ENCODE peak calls at places on chromosomes 3 and 15, in five cellular contexts. U, T, Z, M and P are unnamed samples.

GRCh38 chr3:151974067-151974466 is 100.6 kb downstream of the SUCNR1 start:
- DNase-seq in T (peak; percentile 71), Z (no peak), U (no peak), M (peak; percentile 43), P (no peak)

GRCh38 chr15:70633394-70633793 is 130.0 kb downstream of the UACA start:
- DNase-seq in U (peak; percentile 39), Z (no peak), T (no peak), M (peak; percentile 44), P (no peak)

GRCh38 chr3:47266709-47267489 is 15.7 kb downstream of the KIF9 start:
- DNase-seq in T (peak; percentile 94), M (no peak), U (no peak), Z (peak; percentile 79), P (peak; percentile 56)

GRCh38 chr3:4899654-4900236 is 79.5 kb upstream of the BHLHE40 start:
- DNase-seq in Z (peak; percentile 78), M (no peak), T (no peak), U (no peak), P (no peak)

GRCh38 chr15:89043031-89044002 is 44.9 kb upstream of the ABHD2 start:
- DNase-seq in M (no peak), Z (no peak), T (no peak), U (no peak), P (no peak)

GRCh38 chr3:69203631-69204314 is 81.4 kb upstream of the LMOD3 start:
- DNase-seq in U (no peak), Z (no peak), T (no peak), M (no peak), P (peak; percentile 89)

GRCh38 chr3:190323241-190323617 is 983 bp upstream of the CLDN1 start:
- DNase-seq in U (peak; percentile 15), Z (no peak), M (no peak), T (no peak), P (no peak)

GRCh38 chr15:93150910-93151309 is 61.9 kb upstream of the RGMA start:
- DNase-seq in T (no peak), Z (no peak), M (no peak), U (no peak), P (no peak)

GRCh38 chr3:169841171-169841570 is 28.5 kb upstream of the LRRC34 start:
- DNase-seq in Z (no peak), T (no peak), M (no peak), U (no peak), P (no peak)

GRCh38 chr3:170566413-170566812 is 19.5 kb downstream of the SLC7A14 start:
- DNase-seq in T (no peak), Z (no peak), U (no peak), M (no peak), P (no peak)

GRCh38 chr3:64488938-64489337 is 198.9 kb downstream of the ADAMTS9 start:
- DNase-seq in U (no peak), T (no peak), M (peak; percentile 11), Z (no peak), P (no peak)

GRCh38 chr3:197007296-197007940 is 22.2 kb downstream of the MELTF start:
- DNase-seq in T (no peak), M (no peak), U (no peak), Z (no peak), P (no peak)

GRCh38 chr3:175879417-175879816 is 1020.3 kb downstream of the NAALADL2 start:
- DNase-seq in U (no peak), Z (no peak), T (no peak), M (peak; percentile 16), P (no peak)

GRCh38 chr3:116392291-116392690 is 53.0 kb downstream of the LSAMP start:
- DNase-seq in M (no peak), T (no peak), U (no peak), Z (no peak), P (no peak)

GRCh38 chr3:49357466-49358216 is 512 bp downstream of the GPX1 start:
- DNase-seq in T (peak; percentile 88), M (peak; percentile 57), Z (peak; percentile 77), U (peak; percentile 53), P (no peak)

GRCh38 chr15:73936588-73937312 is 10.5 kb downstream of the LOXL1 start:
- DNase-seq in T (no peak), M (no peak), Z (no peak), U (no peak), P (no peak)

GRCh38 chr3:64224826-64225606 is at the start of gene PRICKLE2:
- DNase-seq in Z (peak; percentile 70), U (peak; percentile 86), M (peak; percentile 92), T (peak; percentile 96), P (no peak)

GRCh38 chr15:48936666-48937065 is 27.1 kb downstream of the SHC4 start:
- DNase-seq in U (no peak), M (no peak), T (peak; percentile 78), Z (no peak), P (no peak)

GRCh38 chr15:74174966-74175270 is 1.4 kb downstream of the ISLR start:
- DNase-seq in Z (peak; percentile 33), U (no peak), M (no peak), T (no peak), P (no peak)

GRCh38 chr3:150300376-150300775 is 107.7 kb upstream of the TSC22D2 start:
- DNase-seq in T (peak; percentile 13), U (no peak), Z (no peak), M (no peak), P (no peak)

GRCh38 chr3:193665370-193665989 is 72.5 kb downstream of the OPA1 start:
- DNase-seq in U (peak; percentile 35), M (no peak), Z (no peak), T (no peak), P (no peak)

GRCh38 chr3:48411041-48411588 is 18.8 kb downstream of the PLXNB1 start:
- DNase-seq in M (no peak), Z (no peak), T (no peak), U (no peak), P (no peak)

GRCh38 chr15:74543043-74543422 is 2.0 kb downstream of the ARID3B start:
- DNase-seq in U (no peak), Z (no peak), T (no peak), M (no peak), P (no peak)

GRCh38 chr15:83928392-83928734 is 274.4 kb downstream of the ADAMTSL3 start:
- DNase-seq in U (no peak), Z (no peak), M (no peak), T (no peak), P (no peak)

GRCh38 chr3:126127904-126128303 is 44.0 kb upstream of the SLC41A3 start:
- DNase-seq in M (no peak), Z (peak; percentile 26), T (no peak), U (no peak), P (no peak)

GRCh38 chr3:72907131-72907697 is 19.4 kb downstream of the GXYLT2 start:
- DNase-seq in T (no peak), M (no peak), U (no peak), Z (no peak), P (no peak)
- H3K27ac ChIP-seq in T (no peak overlapping the region), M (no peak overlapping the region), U (no peak overlapping the region), Z (no peak overlapping the region), P (no peak overlapping the region)

GRCh38 chr15:100125627-100126231 is 216.0 kb downstream of the ADAMTS17 start:
- DNase-seq in T (no peak), U (no peak), Z (peak; percentile 55), M (no peak), P (no peak)
- H3K27ac ChIP-seq in T (no peak overlapping the region), U (no peak overlapping the region), Z (peak overlapping the region; percentile 42), M (no peak overlapping the region), P (no peak overlapping the region)

DNA sequence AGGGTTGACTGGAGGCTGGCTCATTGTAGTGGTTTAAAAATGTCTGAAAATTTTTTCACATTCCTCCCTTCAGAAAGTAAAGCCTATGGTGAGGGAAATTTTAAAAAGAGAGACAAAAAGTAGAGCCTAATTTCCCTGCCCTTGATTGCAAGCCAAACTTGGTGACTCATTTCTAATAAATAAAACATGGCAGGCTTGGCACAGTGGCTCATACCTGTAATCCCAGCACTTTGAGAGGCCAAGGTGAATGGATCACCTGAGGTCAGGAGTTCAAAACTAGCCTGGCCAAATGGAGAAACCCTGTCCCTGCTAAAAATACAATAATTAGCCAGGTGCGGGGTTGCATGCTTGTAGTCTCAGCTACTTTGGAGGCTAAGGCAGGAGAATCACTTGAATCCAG is 18.9 kb upstream of the ARRDC4 start:
- DNase-seq in M (no peak), U (no peak), Z (no peak), T (no peak), P (no peak)
- H3K27ac ChIP-seq in M (no peak overlapping the region), U (no peak overlapping the region), Z (no peak overlapping the region), T (no peak overlapping the region), P (no peak overlapping the region)

DNA sequence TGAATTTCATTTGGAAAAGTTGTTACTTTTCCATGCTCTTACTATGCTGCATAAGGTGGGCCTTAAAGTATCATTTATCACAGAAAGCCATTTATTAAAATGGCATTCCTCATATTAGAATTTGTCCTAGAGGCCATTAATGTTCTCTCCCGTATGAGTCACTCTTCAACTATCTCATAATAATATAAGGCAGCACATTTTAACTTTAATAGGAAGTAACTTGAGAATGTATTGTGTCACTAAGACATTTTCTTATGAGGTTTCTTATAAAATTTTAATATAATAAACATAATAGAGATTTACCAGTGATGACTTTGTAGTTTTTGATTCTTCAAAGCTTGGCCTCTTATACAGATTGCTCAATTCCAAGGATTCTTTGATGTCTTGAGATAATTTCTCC is 74.8 kb downstream of the ZBBX start:
- DNase-seq in T (no peak), U (no peak), Z (no peak), M (no peak), P (no peak)
- H3K27ac ChIP-seq in T (no peak overlapping the region), U (no peak overlapping the region), Z (no peak overlapping the region), M (no peak overlapping the region), P (no peak overlapping the region)

DNA sequence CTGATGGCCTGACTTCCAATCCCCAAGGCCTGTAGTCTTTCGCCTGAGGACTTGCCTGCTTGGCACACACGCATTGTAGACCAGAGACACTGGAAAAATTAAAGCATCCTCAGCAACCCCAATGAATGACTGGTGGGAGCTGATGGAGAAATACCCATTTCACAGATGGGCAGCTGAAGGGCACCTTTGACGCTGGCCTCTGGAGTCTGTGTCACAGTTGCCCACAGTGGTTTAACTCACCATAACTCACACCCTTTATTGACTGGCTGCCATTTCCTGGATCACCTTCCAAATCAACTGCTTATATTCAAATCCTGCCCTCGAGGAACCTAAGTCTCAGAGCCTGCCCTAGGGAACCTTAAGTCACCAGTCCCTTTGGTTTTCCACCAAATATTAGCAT is 183.1 kb downstream of the SHQ1 start:
- DNase-seq in T (no peak), M (no peak), U (no peak), Z (no peak), P (no peak)
- H3K27ac ChIP-seq in T (no peak overlapping the region), M (no peak overlapping the region), U (no peak overlapping the region), Z (no peak overlapping the region), P (no peak overlapping the region)

DNA sequence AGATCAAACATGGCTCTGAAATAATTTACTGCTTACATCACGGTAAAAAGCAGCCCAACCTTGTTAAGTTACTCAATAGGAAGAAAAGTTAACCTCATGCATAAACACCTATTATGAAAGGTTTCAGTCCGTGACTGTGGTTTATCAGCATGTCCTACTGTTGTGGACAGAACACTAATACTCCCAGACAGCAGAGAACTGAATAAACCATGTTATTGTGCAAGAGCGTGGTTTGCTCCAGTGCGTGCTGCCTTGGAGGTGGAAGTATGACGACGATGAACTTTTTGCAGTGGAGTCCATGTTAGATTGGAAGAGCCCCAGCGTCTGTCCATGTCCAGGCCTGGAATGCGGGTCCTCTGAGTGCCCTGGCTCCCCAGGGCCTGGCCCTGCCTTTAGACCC is 48.6 kb downstream of the MYO5C start:
- DNase-seq in T (peak; percentile 45), U (no peak), Z (no peak), M (no peak), P (no peak)
- H3K27ac ChIP-seq in T (no peak overlapping the region), U (no peak overlapping the region), Z (no peak overlapping the region), M (no peak overlapping the region), P (no peak overlapping the region)